ENCODE peak calls at places on chromosomes 6 and 20, in four cellular contexts. One of them, this sample, is unnamed.

GRCh38 chr20:62296724-62297448 is 5.9 kb upstream of the ADRM1 start:
- DNase-seq in brain microvascular endothelial cell: no peak
- DNase-seq in Peyer's patch: no peak
- DNase-seq in neuronal stem cell: no peak
- DNase-seq in this sample: no peak

GRCh38 chr20:17728074-17728473 is 28.3 kb downstream of the BANF2 start:
- DNase-seq in brain microvascular endothelial cell: no peak
- DNase-seq in Peyer's patch: no peak
- DNase-seq in neuronal stem cell: no peak
- DNase-seq in this sample: no peak

GRCh38 chr6:112189494-112189893 is 64.9 kb downstream of the LAMA4 start:
- DNase-seq in brain microvascular endothelial cell: no peak
- DNase-seq in Peyer's patch: no peak
- DNase-seq in neuronal stem cell: no peak
- DNase-seq in this sample: peak

GRCh38 chr6:169981051-169981450 is 229.6 kb downstream of the ERMARD start:
- DNase-seq in brain microvascular endothelial cell: no peak
- DNase-seq in Peyer's patch: peak
- DNase-seq in neuronal stem cell: no peak
- DNase-seq in this sample: no peak

GRCh38 chr6:138246650-138247440 is 28.6 kb upstream of the PBOV1 start:
- DNase-seq in brain microvascular endothelial cell: no peak
- DNase-seq in Peyer's patch: no peak
- DNase-seq in neuronal stem cell: no peak
- DNase-seq in this sample: peak

GRCh38 chr6:36029464-36029863 is 1.9 kb downstream of the MAPK14 start:
- DNase-seq in brain microvascular endothelial cell: peak
- DNase-seq in Peyer's patch: no peak
- DNase-seq in neuronal stem cell: no peak
- DNase-seq in this sample: peak

GRCh38 chr20:48783533-48784272 is 44.1 kb downstream of the PREX1 start:
- DNase-seq in brain microvascular endothelial cell: peak
- DNase-seq in Peyer's patch: no peak
- DNase-seq in neuronal stem cell: no peak
- DNase-seq in this sample: no peak

GRCh38 chr6:85041376-85041775 is 277.0 kb upstream of the TBX18 start:
- DNase-seq in brain microvascular endothelial cell: peak
- DNase-seq in Peyer's patch: no peak
- DNase-seq in neuronal stem cell: no peak
- DNase-seq in this sample: no peak

GRCh38 chr20:36277546-36277945 is 28.6 kb upstream of the DLGAP4 start:
- DNase-seq in brain microvascular endothelial cell: no peak
- DNase-seq in Peyer's patch: no peak
- DNase-seq in neuronal stem cell: no peak
- DNase-seq in this sample: no peak

GRCh38 chr6:109093732-109094131 is 914 bp downstream of the SESN1 start:
- DNase-seq in brain microvascular endothelial cell: no peak
- DNase-seq in Peyer's patch: no peak
- DNase-seq in neuronal stem cell: no peak
- DNase-seq in this sample: no peak

GRCh38 chr6:109451376-109451775 is 4.2 kb downstream of the MICAL1 start:
- DNase-seq in brain microvascular endothelial cell: no peak
- DNase-seq in Peyer's patch: no peak
- DNase-seq in neuronal stem cell: no peak
- DNase-seq in this sample: no peak

GRCh38 chr6:45791600-45792168 is 224.0 kb downstream of the CLIC5 start:
- DNase-seq in brain microvascular endothelial cell: peak
- DNase-seq in Peyer's patch: no peak
- DNase-seq in neuronal stem cell: no peak
- DNase-seq in this sample: no peak

GRCh38 chr6:50699086-50699886 is 14.0 kb upstream of the TFAP2D start:
- DNase-seq in brain microvascular endothelial cell: no peak
- DNase-seq in Peyer's patch: no peak
- DNase-seq in neuronal stem cell: no peak
- DNase-seq in this sample: no peak

GRCh38 chr6:154086510-154086909 is 47.5 kb downstream of the OPRM1 start:
- DNase-seq in brain microvascular endothelial cell: no peak
- DNase-seq in Peyer's patch: no peak
- DNase-seq in neuronal stem cell: no peak
- DNase-seq in this sample: no peak

GRCh38 chr6:141463237-141463977 is 669.3 kb upstream of the GJE1 start:
- DNase-seq in brain microvascular endothelial cell: peak
- DNase-seq in Peyer's patch: no peak
- DNase-seq in neuronal stem cell: no peak
- DNase-seq in this sample: peak

GRCh38 chr6:84457276-84457675 is 229.8 kb upstream of the CEP162 start:
- DNase-seq in brain microvascular endothelial cell: no peak
- DNase-seq in Peyer's patch: no peak
- DNase-seq in neuronal stem cell: no peak
- DNase-seq in this sample: no peak

GRCh38 chr6:83303426-83303825 is 110.3 kb downstream of the RWDD2A start:
- DNase-seq in brain microvascular endothelial cell: no peak
- DNase-seq in Peyer's patch: no peak
- DNase-seq in neuronal stem cell: no peak
- DNase-seq in this sample: no peak

GRCh38 chr6:11710968-11711643 is 67.5 kb downstream of the ADTRP start:
- DNase-seq in brain microvascular endothelial cell: no peak
- DNase-seq in Peyer's patch: no peak
- DNase-seq in neuronal stem cell: no peak
- DNase-seq in this sample: no peak

GRCh38 chr6:42236680-42237473 is 19.2 kb upstream of the MRPS10 start:
- DNase-seq in brain microvascular endothelial cell: no peak
- DNase-seq in Peyer's patch: no peak
- DNase-seq in neuronal stem cell: no peak
- DNase-seq in this sample: no peak

GRCh38 chr6:31771992-31772358 is 5.2 kb downstream of the VWA7 start:
- DNase-seq in brain microvascular endothelial cell: no peak
- DNase-seq in Peyer's patch: no peak
- DNase-seq in neuronal stem cell: no peak
- DNase-seq in this sample: no peak

GRCh38 chr6:137218473-137218916 is 690 bp downstream of the IFNGR1 start:
- DNase-seq in brain microvascular endothelial cell: peak
- DNase-seq in Peyer's patch: no peak
- DNase-seq in neuronal stem cell: peak
- DNase-seq in this sample: no peak

GRCh38 chr20:12171927-12172581 is 254.4 kb downstream of the BTBD3 start:
- DNase-seq in brain microvascular endothelial cell: peak
- DNase-seq in Peyer's patch: no peak
- DNase-seq in neuronal stem cell: no peak
- DNase-seq in this sample: peak

GRCh38 chr20:10619427-10619826 is 54.4 kb downstream of the JAG1 start:
- DNase-seq in brain microvascular endothelial cell: peak
- DNase-seq in Peyer's patch: no peak
- DNase-seq in neuronal stem cell: no peak
- DNase-seq in this sample: peak

GRCh38 chr6:92376711-92377110 is 1042.6 kb downstream of the EPHA7 start:
- DNase-seq in brain microvascular endothelial cell: no peak
- DNase-seq in Peyer's patch: no peak
- DNase-seq in neuronal stem cell: no peak
- DNase-seq in this sample: no peak

GRCh38 chr20:24411003-24411402 is 58.4 kb upstream of the SYNDIG1 start:
- DNase-seq in brain microvascular endothelial cell: no peak
- DNase-seq in Peyer's patch: no peak
- DNase-seq in neuronal stem cell: no peak
- DNase-seq in this sample: no peak

GRCh38 chr20:58907481-58908137 is 55.1 kb downstream of the GNAS start:
- DNase-seq in brain microvascular endothelial cell: peak
- DNase-seq in Peyer's patch: no peak
- DNase-seq in neuronal stem cell: no peak
- DNase-seq in this sample: peak

GRCh38 chr20:58906894-58907293 is 54.4 kb downstream of the GNAS start:
- DNase-seq in brain microvascular endothelial cell: peak
- DNase-seq in Peyer's patch: no peak
- DNase-seq in neuronal stem cell: no peak
- DNase-seq in this sample: no peak

GRCh38 chr20:58908216-58908615 is 55.7 kb downstream of the GNAS start:
- DNase-seq in brain microvascular endothelial cell: no peak
- DNase-seq in Peyer's patch: no peak
- DNase-seq in neuronal stem cell: no peak
- DNase-seq in this sample: no peak

GRCh38 chr20:58905236-58905635 is 52.7 kb downstream of the GNAS start:
- DNase-seq in brain microvascular endothelial cell: no peak
- DNase-seq in Peyer's patch: no peak
- DNase-seq in neuronal stem cell: no peak
- DNase-seq in this sample: no peak

DNA sequence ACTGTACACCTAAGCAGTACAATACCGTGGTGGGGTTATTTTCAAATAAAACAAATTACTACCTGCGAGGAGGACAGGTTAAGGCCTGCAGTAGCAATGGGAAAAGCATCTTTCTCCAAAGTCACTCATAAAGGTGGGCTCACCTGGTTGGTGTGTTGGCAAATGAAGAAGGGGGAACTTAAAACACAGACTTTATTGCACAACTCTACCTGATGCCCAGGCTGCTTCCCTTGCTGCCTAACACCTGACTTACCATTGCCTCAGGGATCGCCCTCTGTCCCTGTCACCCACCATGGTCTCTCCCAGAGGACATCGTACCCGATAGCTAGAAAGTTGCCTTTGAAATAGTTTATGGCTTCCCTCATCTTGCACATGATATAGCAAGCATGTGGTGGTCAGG is 53.6 kb downstream of the GNAS start:
- DNase-seq in brain microvascular endothelial cell: no peak
- DNase-seq in Peyer's patch: no peak
- DNase-seq in neuronal stem cell: no peak
- DNase-seq in this sample: no peak
- H3K4me3 ChIP-seq in brain microvascular endothelial cell: no peak
- H3K4me3 ChIP-seq in Peyer's patch: no peak
- H3K4me3 ChIP-seq in neuronal stem cell: no peak
- H3K4me3 ChIP-seq in this sample: no peak

GRCh38 chr6:158815915-158816314 is 3.3 kb downstream of the EZR start:
- DNase-seq in brain microvascular endothelial cell: no peak
- DNase-seq in Peyer's patch: no peak
- DNase-seq in neuronal stem cell: no peak
- DNase-seq in this sample: no peak
- H3K4me3 ChIP-seq in brain microvascular endothelial cell: no peak
- H3K4me3 ChIP-seq in Peyer's patch: peak
- H3K4me3 ChIP-seq in neuronal stem cell: no peak
- H3K4me3 ChIP-seq in this sample: no peak

GRCh38 chr20:63454729-63455567 is 17.5 kb downstream of the KCNQ2 start:
- DNase-seq in brain microvascular endothelial cell: no peak
- DNase-seq in Peyer's patch: no peak
- DNase-seq in neuronal stem cell: no peak
- DNase-seq in this sample: no peak
- H3K4me3 ChIP-seq in brain microvascular endothelial cell: no peak
- H3K4me3 ChIP-seq in Peyer's patch: no peak
- H3K4me3 ChIP-seq in neuronal stem cell: no peak
- H3K4me3 ChIP-seq in this sample: no peak

GRCh38 chr6:32950449-32950848 is 2.4 kb downstream of the HLA-DMA start:
- DNase-seq in brain microvascular endothelial cell: no peak
- DNase-seq in Peyer's patch: no peak
- DNase-seq in neuronal stem cell: no peak
- DNase-seq in this sample: no peak
- H3K4me3 ChIP-seq in brain microvascular endothelial cell: no peak
- H3K4me3 ChIP-seq in Peyer's patch: no peak
- H3K4me3 ChIP-seq in neuronal stem cell: no peak
- H3K4me3 ChIP-seq in this sample: no peak

GRCh38 chr6:14635195-14635594 is 517.6 kb downstream of the CD83 start:
- DNase-seq in brain microvascular endothelial cell: no peak
- DNase-seq in Peyer's patch: no peak
- DNase-seq in neuronal stem cell: no peak
- DNase-seq in this sample: no peak
- H3K4me3 ChIP-seq in brain microvascular endothelial cell: no peak
- H3K4me3 ChIP-seq in Peyer's patch: no peak
- H3K4me3 ChIP-seq in neuronal stem cell: no peak
- H3K4me3 ChIP-seq in this sample: no peak

DNA sequence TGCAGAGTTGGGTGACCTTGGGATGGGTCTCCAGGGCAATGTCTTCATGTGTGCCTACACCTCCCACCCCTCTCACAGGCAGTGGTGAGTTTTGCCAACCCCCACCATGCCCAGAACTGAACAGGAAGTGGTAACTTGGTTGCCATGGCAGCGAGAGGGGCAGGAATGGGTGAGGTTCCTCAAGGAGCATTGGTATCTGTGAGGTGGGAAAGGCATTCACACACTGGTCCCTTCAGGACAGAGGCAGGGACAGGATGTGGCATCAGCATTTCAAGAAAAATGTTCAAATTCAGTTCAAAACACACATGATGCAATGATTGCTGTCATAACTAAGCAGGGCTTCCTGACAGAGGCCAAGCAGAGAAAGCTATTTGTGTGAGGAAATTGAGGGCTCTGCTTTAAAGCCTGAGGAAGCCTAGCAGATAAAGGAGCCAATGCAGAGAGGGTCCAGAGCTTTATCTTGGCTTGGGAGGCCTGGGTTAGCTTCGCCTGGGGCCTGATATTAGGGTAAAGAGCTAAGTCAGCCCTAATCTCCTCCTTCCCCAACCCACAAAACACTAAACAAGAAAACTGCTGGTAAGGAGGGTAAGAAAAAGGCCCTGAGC is 551 bp downstream of the TREML2 start:
- DNase-seq in brain microvascular endothelial cell: no peak
- DNase-seq in Peyer's patch: no peak
- DNase-seq in neuronal stem cell: no peak
- DNase-seq in this sample: peak
- H3K4me3 ChIP-seq in brain microvascular endothelial cell: no peak
- H3K4me3 ChIP-seq in Peyer's patch: no peak
- H3K4me3 ChIP-seq in neuronal stem cell: no peak
- H3K4me3 ChIP-seq in this sample: no peak

DNA sequence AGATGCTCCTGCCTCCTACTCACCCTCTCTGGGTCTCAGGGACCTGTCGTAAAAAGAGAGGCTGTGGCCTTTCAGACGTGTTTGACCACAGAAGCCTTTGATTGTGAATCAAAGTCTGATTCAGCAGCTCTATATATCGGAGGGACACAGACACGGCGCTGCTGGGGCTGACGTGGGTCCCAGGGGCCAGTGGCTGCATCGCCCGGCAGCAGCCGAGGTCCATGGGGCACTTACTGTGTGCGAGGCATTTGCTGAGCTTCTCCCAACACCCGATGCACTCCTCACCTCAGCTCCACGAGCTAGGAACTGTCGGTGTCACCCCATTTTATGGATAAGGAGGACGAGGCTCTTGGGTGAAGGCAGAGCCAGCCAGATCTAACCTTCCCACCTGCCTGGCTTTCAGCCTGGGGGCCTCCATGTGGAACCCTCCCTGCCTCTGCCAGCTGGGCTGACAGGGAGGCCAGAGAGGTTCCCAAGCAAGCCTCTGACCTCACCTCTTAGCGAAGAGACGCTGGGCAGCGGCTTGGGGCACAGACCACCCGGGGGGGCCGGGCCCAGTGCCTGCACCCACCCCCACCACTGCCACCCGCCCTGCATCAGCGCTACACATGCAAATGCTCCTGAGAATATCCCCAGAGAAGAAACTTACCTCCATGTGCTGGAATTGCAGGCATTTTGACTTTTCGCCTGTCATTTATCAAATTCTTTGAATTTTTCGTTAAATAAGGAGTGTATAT is 19.9 kb downstream of the PMEPA1 start:
- DNase-seq in brain microvascular endothelial cell: no peak
- DNase-seq in Peyer's patch: no peak
- DNase-seq in neuronal stem cell: no peak
- DNase-seq in this sample: no peak
- H3K4me3 ChIP-seq in brain microvascular endothelial cell: no peak
- H3K4me3 ChIP-seq in Peyer's patch: no peak
- H3K4me3 ChIP-seq in neuronal stem cell: no peak
- H3K4me3 ChIP-seq in this sample: no peak